ENCODE peak calls at places on chromosome 16, in eight cellular contexts. L, V, A, F, G, T, X and D are unnamed samples.

GRCh38 chr16:78183886-78184553 is 84.6 kb downstream of the WWOX start:
- DNase-seq in L (peak), V (no peak), A (no peak), F (no peak), G (no peak), T (peak), X (no peak), D (no peak)

GRCh38 chr16:1990336-1991134 is 765 bp downstream of the SYNGR3 start:
- DNase-seq in L (no peak), V (no peak), A (no peak), F (peak), G (peak), T (peak), X (no peak), D (no peak)

GRCh38 chr16:57818377-57819055 is 16.2 kb upstream of the KIFC3 start:
- DNase-seq in L (peak), V (no peak), A (no peak), F (no peak), G (peak), T (no peak), X (no peak), D (no peak)

GRCh38 chr16:89343501-89344291 is 126.2 kb downstream of the ZNF778 start:
- DNase-seq in L (no peak), V (no peak), A (no peak), F (no peak), G (no peak), T (peak), X (no peak), D (no peak)

GRCh38 chr16:10745856-10746255 is 2.2 kb downstream of the NUBP1 start:
- DNase-seq in L (no peak), V (no peak), A (no peak), F (no peak), G (no peak), T (no peak), X (no peak), D (no peak)

GRCh38 chr16:89484088-89484501 is 6.3 kb downstream of the ANKRD11 start:
- DNase-seq in L (no peak), V (no peak), A (no peak), F (no peak), G (no peak), T (no peak), X (no peak), D (no peak)

GRCh38 chr16:26963109-26963508 is 103.6 kb upstream of the C16orf82 start:
- DNase-seq in L (no peak), V (no peak), A (no peak), F (peak), G (no peak), T (peak), X (no peak), D (no peak)

GRCh38 chr16:88658714-88659113 is 4.2 kb downstream of the MVD start:
- DNase-seq in L (no peak), V (no peak), A (no peak), F (no peak), G (no peak), T (no peak), X (no peak), D (no peak)

GRCh38 chr16:70740174-70740918 is 54.5 kb upstream of the MTSS2 start:
- DNase-seq in L (no peak), V (no peak), A (no peak), F (no peak), G (no peak), T (no peak), X (no peak), D (no peak)

GRCh38 chr16:53029971-53030370 is 22.7 kb downstream of the CHD9NB start:
- DNase-seq in L (no peak), V (no peak), A (no peak), F (no peak), G (no peak), T (no peak), X (no peak), D (no peak)

GRCh38 chr16:33059206-33059605 is 134.8 kb upstream of the TP53TG3C start:
- DNase-seq in L (no peak), V (no peak), A (no peak), F (no peak), G (no peak), T (peak), X (no peak), D (no peak)

GRCh38 chr16:63568184-63568583 is 1531.9 kb upstream of the CDH8 start:
- DNase-seq in L (no peak), V (no peak), A (no peak), F (peak), G (no peak), T (no peak), X (no peak), D (no peak)

GRCh38 chr16:23280483-23280967 is 21.6 kb upstream of the SCNN1B start:
- DNase-seq in L (no peak), V (no peak), A (no peak), F (no peak), G (no peak), T (no peak), X (no peak), D (peak)

GRCh38 chr16:67400901-67401300 is 7.6 kb upstream of the TPPP3 start:
- DNase-seq in L (no peak), V (no peak), A (no peak), F (no peak), G (no peak), T (no peak), X (no peak), D (no peak)

GRCh38 chr16:9489823-9490467 is 398.5 kb downstream of the HAPSTR1 start:
- DNase-seq in L (peak), V (no peak), A (no peak), F (peak), G (no peak), T (peak), X (peak), D (no peak)

GRCh38 chr16:14520753-14521152 is 109.3 kb downstream of the PARN start:
- DNase-seq in L (no peak), V (no peak), A (no peak), F (no peak), G (no peak), T (no peak), X (no peak), D (no peak)

GRCh38 chr16:3950343-3951193 is 70.1 kb upstream of the CREBBP start:
- DNase-seq in L (peak), V (peak), A (peak), F (no peak), G (peak), T (peak), X (peak), D (peak)

GRCh38 chr16:50539822-50540710 is 8.1 kb upstream of the NKD1 start:
- DNase-seq in L (no peak), V (no peak), A (no peak), F (peak), G (no peak), T (no peak), X (no peak), D (no peak)

GRCh38 chr16:7363397-7364053 is 30.9 kb downstream of the RBFOX1 start:
- DNase-seq in L (no peak), V (no peak), A (no peak), F (peak), G (peak), T (peak), X (peak), D (no peak)

GRCh38 chr16:86710602-86710950 is 132.2 kb downstream of the FOXL1 start:
- DNase-seq in L (no peak), V (no peak), A (no peak), F (no peak), G (no peak), T (no peak), X (no peak), D (no peak)

GRCh38 chr16:3578610-3579551 is 1.7 kb upstream of the NLRC3 start:
- DNase-seq in L (no peak), V (no peak), A (no peak), F (no peak), G (peak), T (no peak), X (no peak), D (peak)

GRCh38 chr16:89335803-89336485 is 118.4 kb downstream of the ZNF778 start:
- DNase-seq in L (no peak), V (no peak), A (no peak), F (no peak), G (no peak), T (no peak), X (no peak), D (no peak)

GRCh38 chr16:86512301-86512859 is 2.1 kb downstream of the FOXF1 start:
- DNase-seq in L (no peak), V (no peak), A (no peak), F (peak), G (no peak), T (no peak), X (no peak), D (no peak)

GRCh38 chr16:51305337-51305736 is 154.3 kb upstream of the SALL1 start:
- DNase-seq in L (no peak), V (no peak), A (no peak), F (no peak), G (no peak), T (no peak), X (no peak), D (no peak)

GRCh38 chr16:12627394-12627793 is 176.3 kb downstream of the CPPED1 start:
- DNase-seq in L (no peak), V (no peak), A (no peak), F (no peak), G (no peak), T (no peak), X (no peak), D (no peak)

GRCh38 chr16:11315499-11315898 is 29.8 kb upstream of the RMI2 start:
- DNase-seq in L (no peak), V (no peak), A (no peak), F (peak), G (no peak), T (peak), X (no peak), D (no peak)

DNA sequence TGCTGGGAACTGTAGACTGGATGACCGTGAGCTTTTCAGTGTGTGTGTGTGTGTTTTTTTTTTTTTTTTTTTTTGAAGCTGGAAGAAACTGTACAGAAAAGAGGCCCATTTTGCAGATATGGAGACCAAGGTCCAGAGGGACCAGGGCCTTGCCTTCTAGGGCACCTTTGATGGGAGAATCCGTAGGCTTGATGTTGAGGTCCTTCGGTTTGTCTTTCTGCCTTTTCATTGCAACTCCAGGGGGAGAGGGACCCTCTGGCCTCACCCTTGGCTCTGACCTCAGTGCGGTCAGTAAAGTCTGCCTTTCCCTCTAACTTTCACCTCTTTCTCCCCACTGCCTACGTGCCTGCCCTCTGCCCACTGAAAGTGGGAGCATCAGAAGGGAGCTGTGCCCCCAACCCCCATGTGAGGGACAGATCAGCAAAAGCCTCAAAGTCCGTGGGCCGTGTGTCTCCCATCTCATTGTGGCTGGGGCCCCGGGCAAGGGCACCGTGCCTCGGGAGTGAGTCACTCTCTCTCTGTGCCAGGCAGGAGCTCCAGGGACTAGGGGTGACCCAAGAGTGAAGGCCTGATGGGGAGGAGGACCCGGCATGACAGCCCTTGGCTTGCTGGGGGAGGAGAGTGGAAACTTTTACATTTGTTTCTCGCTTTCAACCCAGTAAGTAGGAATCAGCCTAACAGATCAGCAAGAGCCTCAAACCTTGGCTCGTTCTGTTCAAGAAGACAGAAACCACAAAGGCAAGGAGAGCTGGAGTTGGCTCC is 123.6 kb downstream of the CMIP start:
- DNase-seq in L (peak), V (peak), A (no peak), F (no peak), G (peak), T (no peak), X (no peak), D (peak)
- H3K27ac ChIP-seq in L (peak), V (no peak), A (peak), F (no peak), G (no peak), T (peak), X (no peak), D (peak)

GRCh38 chr16:77043076-77043475 is 147.9 kb upstream of the MON1B start:
- DNase-seq in L (no peak), V (no peak), A (no peak), F (peak), G (no peak), T (no peak), X (no peak), D (peak)
- TF ChIP-seq CTCF in L (no peak), V (no peak), A (peak), F (peak), G (no peak), T (peak), X (no peak), D (no peak)

GRCh38 chr16:82046541-82046940 is 11.5 kb downstream of the HSD17B2 start:
- DNase-seq in L (no peak), V (no peak), A (no peak), F (no peak), G (no peak), T (no peak), X (no peak), D (no peak)
- H3K27ac ChIP-seq in L (no peak), V (no peak), A (no peak), F (no peak), G (no peak), T (no peak), X (no peak), D (no peak)

DNA sequence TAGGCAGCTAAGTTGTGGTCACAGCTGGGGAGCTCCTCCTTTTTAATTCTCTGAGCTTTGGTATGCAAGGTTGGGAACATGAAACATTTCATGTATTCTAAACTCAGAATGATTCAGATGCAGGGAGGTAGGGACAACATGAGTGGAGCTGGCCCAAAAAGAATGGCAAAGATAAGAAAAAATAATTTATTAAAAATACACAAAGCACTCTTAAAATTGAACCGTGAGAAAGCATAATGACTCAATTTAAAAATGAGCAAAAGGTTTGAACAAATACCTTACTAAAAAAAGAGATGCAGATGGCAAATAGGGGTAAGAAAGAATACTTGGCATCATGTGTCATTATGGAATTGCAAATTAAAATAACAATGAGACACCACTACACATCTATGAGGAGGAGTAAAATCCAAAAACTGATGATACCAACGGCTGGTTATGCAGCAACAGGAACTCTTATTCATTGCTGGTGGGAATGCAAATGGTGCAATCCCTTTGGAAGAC is 175.6 kb upstream of the IRX3 start:
- DNase-seq in L (no peak), V (no peak), A (no peak), F (no peak), G (no peak), T (no peak), X (no peak), D (no peak)
- TF ChIP-seq CTCF in L (no peak), V (no peak), A (no peak), F (no peak), G (no peak), T (no peak), X (no peak), D (no peak)

GRCh38 chr16:979859-980594 is 1.5 kb upstream of the SOX8 start:
- DNase-seq in L (no peak), V (no peak), A (no peak), F (peak), G (no peak), T (no peak), X (no peak), D (no peak)

GRCh38 chr16:977896-978295 is 3.7 kb upstream of the SOX8 start:
- DNase-seq in L (no peak), V (no peak), A (no peak), F (no peak), G (no peak), T (no peak), X (no peak), D (no peak)

GRCh38 chr16:977096-977701 is 4.4 kb upstream of the SOX8 start:
- DNase-seq in L (peak), V (peak), A (no peak), F (no peak), G (no peak), T (no peak), X (no peak), D (no peak)

GRCh38 chr16:979106-979505 is 2.5 kb upstream of the SOX8 start:
- DNase-seq in L (no peak), V (no peak), A (no peak), F (no peak), G (no peak), T (no peak), X (no peak), D (no peak)

GRCh38 chr16:978403-978802 is 3.2 kb upstream of the SOX8 start:
- DNase-seq in L (no peak), V (no peak), A (no peak), F (no peak), G (no peak), T (no peak), X (no peak), D (no peak)
- H3K27ac ChIP-seq in L (no peak), V (no peak), A (no peak), F (no peak), G (no peak), T (no peak), X (no peak), D (no peak)

DNA sequence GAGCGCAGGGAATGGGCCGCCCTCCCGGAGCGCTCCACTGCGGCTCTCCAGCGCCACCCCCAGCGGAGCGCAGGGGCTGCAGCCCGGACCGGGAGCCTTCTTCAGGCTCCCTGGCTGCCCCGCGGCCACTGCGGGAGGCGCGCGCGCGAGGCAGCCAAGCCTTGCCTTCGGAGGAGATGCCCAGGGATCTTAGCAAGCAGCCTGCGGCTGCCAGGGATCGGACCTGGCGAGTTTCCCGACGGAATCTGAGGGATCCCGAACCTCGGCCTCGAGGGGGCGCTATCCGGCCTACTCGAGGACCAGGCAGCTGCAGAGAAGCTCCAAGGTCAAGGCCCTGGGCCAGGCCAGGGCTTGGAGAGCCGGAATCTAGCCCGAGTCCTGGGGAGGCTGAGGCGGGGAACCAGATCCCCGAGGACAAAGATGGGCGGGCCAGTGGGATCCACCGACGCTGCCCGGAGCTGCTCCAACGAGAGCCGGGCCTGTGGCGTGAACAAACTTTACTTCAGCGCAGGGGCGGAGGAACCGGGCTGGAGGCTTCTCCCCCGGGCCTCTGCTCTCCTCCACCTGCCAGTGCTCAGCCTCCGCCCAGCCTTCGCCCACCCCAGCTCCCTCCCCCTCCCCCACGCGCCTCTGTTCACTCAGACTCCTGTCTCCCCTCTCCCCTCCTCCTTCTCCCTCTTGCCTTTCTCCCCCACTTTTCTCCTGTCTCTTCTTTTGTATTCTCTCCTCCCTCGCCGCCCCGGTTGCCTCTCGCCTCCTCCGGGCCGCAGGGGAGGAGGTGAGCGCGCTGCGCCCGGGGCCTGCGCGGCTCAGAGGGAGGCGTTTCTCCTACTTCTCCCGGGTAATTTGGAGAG is at the start of gene IRX6:
- DNase-seq in L (no peak), V (peak), A (no peak), F (peak), G (no peak), T (peak), X (peak), D (no peak)
- TF ChIP-seq CTCF in L (no peak), V (no peak), A (no peak), F (peak), G (no peak), T (peak), X (peak), D (no peak)

GRCh38 chr16:84830765-84831384 is 11.1 kb downstream of the CRISPLD2 start:
- DNase-seq in L (no peak), V (no peak), A (no peak), F (no peak), G (no peak), T (no peak), X (no peak), D (no peak)

GRCh38 chr16:84828322-84828721 is 8.5 kb downstream of the CRISPLD2 start:
- DNase-seq in L (no peak), V (no peak), A (no peak), F (no peak), G (no peak), T (no peak), X (no peak), D (no peak)

GRCh38 chr16:84827131-84827574 is 7.4 kb downstream of the CRISPLD2 start:
- DNase-seq in L (no peak), V (no peak), A (no peak), F (no peak), G (no peak), T (peak), X (no peak), D (no peak)

GRCh38 chr16:84827897-84828296 is 8.1 kb downstream of the CRISPLD2 start:
- DNase-seq in L (no peak), V (no peak), A (no peak), F (no peak), G (no peak), T (no peak), X (no peak), D (no peak)

DNA sequence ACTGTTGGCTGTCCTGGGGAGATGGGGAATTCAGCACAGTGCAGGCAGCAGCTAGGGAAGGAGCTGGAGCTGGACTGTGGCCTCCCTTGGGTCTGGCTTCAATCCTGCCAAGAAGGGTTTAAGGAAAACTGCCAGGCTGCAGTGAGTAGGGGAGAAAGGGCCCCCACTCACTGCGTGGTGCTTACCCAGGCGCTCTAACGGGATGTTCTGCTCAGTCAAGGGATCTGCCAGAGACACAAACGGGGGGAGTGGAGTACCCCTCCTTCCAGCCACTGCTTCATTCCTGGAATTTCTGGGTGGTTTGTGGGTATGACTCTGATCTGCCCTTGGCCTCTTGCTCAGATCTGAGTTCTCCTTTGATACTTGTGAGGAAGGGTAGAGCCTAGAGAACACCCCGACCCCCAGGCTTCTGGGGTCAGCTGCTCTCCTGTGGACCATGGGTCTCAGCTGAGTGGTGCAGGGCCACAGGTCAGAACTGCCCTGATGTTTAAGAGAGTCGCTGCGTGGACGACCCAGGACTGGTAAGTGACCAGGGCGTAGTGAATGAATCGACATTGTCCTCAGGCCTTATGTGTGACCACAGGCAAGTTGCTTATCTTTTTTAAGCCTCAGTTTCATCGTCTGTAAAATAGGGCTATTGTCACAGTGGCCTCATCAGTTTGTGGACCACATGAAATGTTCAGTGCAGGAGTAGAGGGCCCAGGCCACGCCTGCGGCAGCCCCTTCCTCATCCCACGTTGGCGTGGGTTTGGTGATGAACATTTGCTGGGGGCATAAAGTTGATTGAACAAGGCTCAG is 9.6 kb downstream of the CRISPLD2 start:
- DNase-seq in L (no peak), V (peak), A (peak), F (peak), G (no peak), T (peak), X (no peak), D (no peak)
- H3K27ac ChIP-seq in L (peak), V (peak), A (peak), F (no peak), G (peak), T (peak), X (peak), D (no peak)

GRCh38 chr16:64950262-64950661 is 171.6 kb downstream of the CDH11 start:
- DNase-seq in L (no peak), V (no peak), A (no peak), F (no peak), G (no peak), T (no peak), X (no peak), D (no peak)
- TF ChIP-seq CTCF in L (no peak), V (no peak), A (peak), F (peak), G (no peak), T (no peak), X (no peak), D (no peak)